ENCODE peak calls at places on chromosomes 3 and 15, in six cellular contexts. R is GM13977, V is mesothelial cell of epicardium, W is fibroblast of pulmonary artery, D is nephron progenitor cell, U is GM12878. P is an unnamed sample.

GRCh38 chr3:173747427-173747826 is 349.9 kb downstream of the NLGN1 start:
- DNase-seq in W (no peak), R (no peak), V (no peak), U (no peak), D (no peak), P (peak)

GRCh38 chr3:123053107-123053506 is 13.7 kb upstream of the PDIA5 start:
- DNase-seq in W (peak), U (no peak), D (no peak), R (no peak), V (no peak), P (no peak)

GRCh38 chr15:49199666-49200065 is 29.6 kb downstream of the GALK2 start:
- DNase-seq in W (peak), D (no peak), V (no peak), R (no peak), U (no peak), P (no peak)

GRCh38 chr15:64934023-64934422 is 22.3 kb downstream of the ANKDD1A start:
- DNase-seq in D (no peak), U (no peak), W (no peak), V (no peak), R (no peak), P (no peak)

GRCh38 chr3:134373278-134373941 is 837 bp downstream of the AMOTL2 start:
- DNase-seq in D (peak), R (no peak), W (peak), U (no peak), V (peak), P (peak)

GRCh38 chr15:87045741-87046140 is 966.1 kb downstream of the AGBL1 start:
- DNase-seq in R (no peak), D (no peak), W (no peak), V (no peak), U (no peak), P (peak)

GRCh38 chr15:67722418-67722817 is 102.9 kb upstream of the SKOR1 start:
- DNase-seq in W (no peak), V (no peak), R (no peak), U (no peak), D (no peak), P (no peak)

GRCh38 chr3:50339485-50340196 is 995 bp downstream of the RASSF1 start:
- DNase-seq in W (peak), D (no peak), U (no peak), R (no peak), V (no peak), P (no peak)

GRCh38 chr3:117645561-117646242 is 936.1 kb downstream of the TUSC7 start:
- DNase-seq in R (no peak), W (no peak), V (no peak), D (no peak), U (no peak), P (no peak)

GRCh38 chr3:195758721-195759353 is 38.1 kb downstream of the MUC20 start:
- DNase-seq in U (no peak), D (no peak), W (no peak), R (no peak), V (no peak), P (no peak)

GRCh38 chr15:98792117-98792516 is 143.8 kb downstream of the IGF1R start:
- DNase-seq in V (no peak), U (no peak), D (no peak), W (no peak), R (no peak), P (no peak)

GRCh38 chr15:81752149-81752942 is 293.5 kb downstream of the MEX3B start:
- DNase-seq in V (no peak), R (no peak), U (no peak), W (peak), D (no peak), P (peak)

GRCh38 chr3:115961390-115961789 is 338.1 kb downstream of the GAP43 start:
- DNase-seq in D (no peak), W (no peak), U (no peak), R (no peak), V (no peak), P (no peak)

GRCh38 chr15:39454189-39454986 is 126.5 kb upstream of the THBS1 start:
- DNase-seq in U (no peak), R (no peak), V (no peak), D (no peak), W (peak), P (no peak)

GRCh38 chr3:156547637-156548036 is 7.3 kb downstream of the SSR3 start:
- DNase-seq in V (no peak), R (no peak), U (no peak), D (no peak), W (peak), P (peak)

GRCh38 chr3:45962033-45962432 is 18.8 kb downstream of the CXCR6 start:
- DNase-seq in U (no peak), V (no peak), R (peak), D (no peak), W (no peak), P (no peak)

GRCh38 chr3:3772920-3773319 is 26.3 kb upstream of the LRRN1 start:
- DNase-seq in D (no peak), V (no peak), W (no peak), R (no peak), U (no peak), P (no peak)

GRCh38 chr3:157135671-157136396 is 24.1 kb downstream of the CCNL1 start:
- DNase-seq in D (no peak), V (no peak), U (no peak), R (no peak), W (peak), P (no peak)

GRCh38 chr3:12896206-12896697 is 54.9 kb upstream of the RPL32 start:
- DNase-seq in U (no peak), W (peak), D (no peak), R (no peak), V (no peak), P (no peak)

GRCh38 chr3:139846729-139847128 is 88.3 kb upstream of the CLSTN2 start:
- DNase-seq in R (no peak), D (no peak), V (no peak), W (no peak), U (no peak), P (no peak)

GRCh38 chr3:138078901-138079344 is 36.5 kb downstream of the DZIP1L start:
- DNase-seq in D (no peak), R (no peak), W (peak), V (no peak), U (no peak), P (peak)

GRCh38 chr15:31080618-31081017 is 20.9 kb downstream of the TRPM1 start:
- DNase-seq in U (no peak), V (peak), R (peak), W (peak), D (peak), P (peak)

GRCh38 chr3:149080011-149080698 is 6.2 kb downstream of the HLTF start:
- DNase-seq in V (no peak), W (peak), D (no peak), R (no peak), U (no peak), P (no peak)

GRCh38 chr3:53493997-53494791 is at the start of gene CACNA1D:
- DNase-seq in W (no peak), D (peak), U (no peak), V (peak), R (peak), P (peak)

GRCh38 chr3:10997196-10997595 is 4.6 kb downstream of the SLC6A1 start:
- DNase-seq in W (no peak), R (no peak), D (no peak), V (no peak), U (no peak), P (no peak)

GRCh38 chr3:134311693-134312071 is 61.0 kb upstream of the RYK start:
- DNase-seq in U (no peak), W (no peak), V (no peak), R (no peak), D (no peak), P (no peak)

GRCh38 chr15:89633585-89633984 is 21.7 kb downstream of the KIF7 start:
- DNase-seq in V (no peak), D (no peak), W (no peak), R (no peak), U (no peak), P (no peak)

GRCh38 chr15:50114381-50114780 is 4.7 kb downstream of the ATP8B4 start:
- DNase-seq in W (no peak), D (no peak), U (no peak), V (no peak), R (no peak), P (no peak)

GRCh38 chr3:125959317-125960065 is 9.5 kb upstream of the ROPN1B start:
- DNase-seq in V (no peak), U (no peak), W (no peak), D (no peak), R (no peak), P (no peak)

GRCh38 chr3:127038476-127038875 is 55.6 kb downstream of the PLXNA1 start:
- DNase-seq in W (no peak), U (no peak), V (peak), R (no peak), D (no peak), P (no peak)

GRCh38 chr15:47340576-47340920 is 376.8 kb upstream of the SEMA6D start:
- DNase-seq in U (no peak), R (no peak), V (no peak), D (no peak), W (no peak), P (no peak)

GRCh38 chr3:162666835-162667234 is 1170.2 kb downstream of the OTOL1 start:
- DNase-seq in V (no peak), W (no peak), R (no peak), D (no peak), U (no peak), P (no peak)

GRCh38 chr15:91649922-91650321 is 203.6 kb upstream of the SLCO3A1 start:
- DNase-seq in W (no peak), R (no peak), D (no peak), V (no peak), U (no peak), P (no peak)

GRCh38 chr15:64017082-64017588 is 29.1 kb downstream of the DAPK2 start:
- DNase-seq in R (no peak), W (no peak), U (no peak), V (no peak), D (no peak), P (peak)

GRCh38 chr3:110378481-110378880 is 693.1 kb upstream of the NECTIN3 start:
- DNase-seq in U (no peak), D (no peak), W (peak), V (no peak), R (no peak), P (no peak)

GRCh38 chr3:195258449-195259145 is 12.4 kb downstream of the XXYLT1 start:
- DNase-seq in V (no peak), D (no peak), W (no peak), U (no peak), R (no peak), P (no peak)

GRCh38 chr3:124491098-124491497 is 239.2 kb upstream of the UMPS start:
- DNase-seq in V (no peak), W (no peak), R (no peak), D (no peak), U (no peak), P (no peak)

GRCh38 chr3:124489506-124489905 is 240.7 kb upstream of the UMPS start:
- DNase-seq in R (no peak), U (no peak), D (no peak), W (no peak), V (no peak), P (no peak)

GRCh38 chr3:124491875-124492274 is 238.4 kb upstream of the UMPS start:
- DNase-seq in W (no peak), U (no peak), V (no peak), R (no peak), D (no peak), P (no peak)

GRCh38 chr3:124483915-124484470 is 246.3 kb upstream of the UMPS start:
- DNase-seq in R (no peak), W (no peak), U (no peak), D (no peak), V (no peak), P (no peak)

GRCh38 chr3:124486324-124486723 is 243.9 kb upstream of the UMPS start:
- DNase-seq in R (no peak), V (no peak), D (no peak), U (no peak), W (no peak), P (no peak)
- TF ChIP-seq CTCF in R (no peak), V (no peak), D (no peak), U (no peak), W (no peak), P (no peak)

GRCh38 chr3:76684946-76685345 is 355.0 kb upstream of the ROBO2 start:
- DNase-seq in V (no peak), U (no peak), R (no peak), W (no peak), D (no peak), P (no peak)

GRCh38 chr3:76683256-76683655 is 356.6 kb upstream of the ROBO2 start:
- DNase-seq in D (no peak), R (no peak), W (no peak), U (no peak), V (no peak), P (no peak)

DNA sequence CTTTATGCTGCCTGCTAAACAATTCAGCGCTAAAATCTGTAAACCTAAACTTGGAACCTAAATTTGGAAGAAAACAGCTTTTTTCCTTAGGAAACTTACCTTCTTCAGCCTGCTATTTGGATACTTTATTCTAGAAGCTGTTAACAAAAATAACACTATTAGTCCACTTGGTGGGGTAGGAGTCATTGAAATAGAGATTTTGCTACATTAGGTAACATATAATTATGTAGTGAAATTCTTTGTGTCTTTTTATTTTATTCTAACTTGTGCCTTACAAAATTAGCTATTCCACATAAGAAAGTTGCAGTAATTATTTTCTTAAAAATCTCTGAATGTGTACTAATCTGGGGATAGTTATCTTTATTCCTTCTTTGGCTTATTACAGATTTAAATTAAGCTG is 360.4 kb upstream of the ROBO2 start:
- DNase-seq in V (no peak), W (no peak), R (no peak), U (no peak), D (no peak), P (no peak)
- TF ChIP-seq CTCF in V (no peak), W (no peak), R (no peak), U (no peak), D (no peak), P (no peak)

GRCh38 chr3:185009650-185010049 is 143.2 kb downstream of the C3orf70 start:
- DNase-seq in V (no peak), W (no peak), D (no peak), U (no peak), R (no peak), P (no peak)
- TF ChIP-seq CTCF in V (no peak), W (no peak), D (no peak), U (no peak), R (no peak), P (no peak)

GRCh38 chr3:63202529-63202928 is 75.6 kb upstream of the SYNPR start:
- DNase-seq in R (no peak), W (no peak), V (no peak), U (no peak), D (no peak), P (no peak)

GRCh38 chr3:63207066-63207590 is 71.0 kb upstream of the SYNPR start:
- DNase-seq in U (no peak), R (no peak), W (no peak), V (no peak), D (no peak), P (no peak)
- TF ChIP-seq CTCF in U (no peak), R (no peak), W (no peak), V (no peak), D (no peak), P (no peak)

GRCh38 chr3:197124713-197125112 is 95.1 kb upstream of the MELTF start:
- DNase-seq in U (no peak), V (no peak), R (no peak), D (no peak), W (peak), P (no peak)
- TF ChIP-seq CTCF in U (no peak), V (no peak), R (no peak), D (no peak), W (no peak), P (no peak)

GRCh38 chr3:85796140-85796539 is 837.4 kb downstream of the CADM2 start:
- DNase-seq in V (no peak), R (no peak), W (no peak), U (no peak), D (no peak), P (no peak)

GRCh38 chr3:85800676-85801075 is 841.9 kb downstream of the CADM2 start:
- DNase-seq in V (no peak), R (no peak), D (no peak), U (no peak), W (no peak), P (no peak)

DNA sequence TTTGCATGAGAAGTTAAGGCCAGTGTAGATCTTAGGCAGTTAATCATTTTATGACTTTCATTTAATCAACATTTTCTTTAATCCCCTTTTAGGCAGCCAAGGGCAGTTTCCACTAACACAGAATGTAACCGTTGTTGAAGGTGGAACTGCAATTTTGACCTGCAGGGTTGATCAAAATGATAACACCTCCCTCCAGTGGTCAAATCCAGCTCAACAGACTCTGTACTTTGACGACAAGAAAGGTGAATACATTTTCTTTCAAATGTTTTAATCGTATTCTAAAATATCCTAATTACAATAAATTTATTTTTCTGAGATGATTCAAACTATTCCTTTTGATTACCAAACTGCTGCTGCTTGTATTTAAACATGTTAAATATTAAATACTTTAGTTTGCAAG is 843.2 kb downstream of the CADM2 start:
- DNase-seq in U (no peak), D (peak), W (peak), V (no peak), R (no peak), P (peak)
- TF ChIP-seq CTCF in U (peak), D (peak), W (no peak), V (no peak), R (no peak), P (no peak)

GRCh38 chr3:142046320-142047020 is 102.9 kb downstream of the TFDP2 start:
- DNase-seq in W (peak), D (no peak), R (no peak), V (no peak), U (no peak), P (no peak)
- TF ChIP-seq CTCF in W (no peak), D (no peak), R (no peak), V (no peak), U (no peak), P (no peak)

DNA sequence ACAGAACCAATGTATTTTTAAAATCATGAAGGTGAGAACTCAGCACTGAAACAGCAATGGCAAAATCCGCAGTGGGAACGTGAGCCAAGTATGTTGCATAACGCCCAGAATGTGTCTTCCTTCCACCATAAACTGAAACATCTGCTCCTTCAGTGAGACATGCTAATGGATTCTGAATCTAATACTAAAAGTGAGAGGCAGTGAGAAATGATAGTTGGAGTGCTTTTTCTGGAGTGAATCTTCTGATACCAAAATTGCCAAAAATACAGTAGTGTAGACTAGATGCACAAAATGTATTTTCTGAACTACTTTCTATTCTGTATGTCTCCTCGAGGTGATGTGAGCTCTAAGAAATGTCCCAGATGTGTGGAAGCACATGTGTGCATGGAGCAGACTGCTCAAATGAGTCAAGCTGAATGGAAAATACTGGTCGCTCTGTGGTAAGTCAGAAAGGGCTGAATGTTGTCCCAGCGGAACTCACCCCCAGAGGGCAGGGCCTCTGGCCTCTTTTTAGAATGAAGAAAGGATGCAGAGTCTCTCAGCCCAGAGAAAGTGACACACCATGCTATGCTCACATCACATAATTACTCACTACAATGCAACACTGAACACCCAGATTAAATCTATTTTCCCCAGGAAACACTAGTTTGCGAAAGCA is 73.0 kb downstream of the ATP10A start:
- DNase-seq in R (no peak), U (no peak), W (peak), V (no peak), D (no peak), P (no peak)
- TF ChIP-seq CTCF in R (no peak), U (no peak), W (no peak), V (no peak), D (no peak), P (no peak)

P was measured in RWPE1.